ENCODE peak calls at places on chromosomes 12 and 14, in ten cellular contexts. P, E, X, Y, N, F, J, T, W and A are unnamed samples.
A peak's percentile ranks its signal among the peaks of the same experiment; 100 is the strongest.

GRCh38 chr12:66629138-66629880 is 49.6 kb downstream of the GRIP1 start:
- DNase-seq in T (peak; percentile 62), E (no peak), J (no peak), P (no peak), X (no peak), Y (no peak), W (no peak), N (no peak), F (no peak), A (no peak)

GRCh38 chr12:124700810-124701594 is 133.6 kb upstream of the NCOR2 start:
- DNase-seq in X (no peak), J (no peak), T (no peak), F (no peak), W (peak; percentile 68), Y (peak; percentile 39), E (no peak), P (no peak), N (no peak), A (no peak)

GRCh38 chr12:124236651-124237050 is 58.2 kb upstream of the RFLNA start:
- DNase-seq in F (peak; percentile 10), X (no peak), T (no peak), J (no peak), Y (no peak), E (peak; percentile 37), P (no peak), W (no peak), N (no peak), A (no peak)

GRCh38 chr12:26891704-26892103 is 46.1 kb downstream of the INTS13 start:
- DNase-seq in P (no peak), F (no peak), T (no peak), E (no peak), J (no peak), N (no peak), X (no peak), Y (no peak), W (no peak), A (no peak)

GRCh38 chr12:54593135-54593534 is 4.7 kb upstream of the PPP1R1A start:
- DNase-seq in P (no peak), F (no peak), W (no peak), T (no peak), X (no peak), N (no peak), Y (no peak), J (no peak), E (no peak), A (no peak)

GRCh38 chr14:21917699-21918436 is 244.2 kb upstream of the OR4E1 start:
- DNase-seq in X (peak; percentile 79), W (peak; percentile 53), P (no peak), J (peak; percentile 73), T (peak; percentile 56), N (no peak), F (peak; percentile 31), E (peak; percentile 28), Y (peak; percentile 83), A (peak; percentile 31)

GRCh38 chr12:62683724-62684501 is 217.3 kb downstream of the MON2 start:
- DNase-seq in F (no peak), E (peak; percentile 17), T (no peak), X (no peak), P (peak; percentile 87), W (no peak), N (no peak), J (no peak), Y (peak; percentile 27), A (no peak)

GRCh38 chr14:103879570-103880333 is 32.4 kb upstream of the PPP1R13B start:
- DNase-seq in Y (peak; percentile 65), N (no peak), P (no peak), J (no peak), T (peak; percentile 97), X (no peak), F (no peak), E (peak; percentile 84), W (peak; percentile 91), A (peak; percentile 81)

GRCh38 chr12:47033081-47033480 is 46.3 kb upstream of the PCED1B start:
- DNase-seq in T (no peak), W (no peak), J (no peak), P (peak; percentile 82), Y (peak; percentile 27), F (no peak), E (peak; percentile 20), N (no peak), X (no peak), A (peak; percentile 41)

GRCh38 chr14:91780452-91780851 is 48.6 kb upstream of the CATSPERB start:
- DNase-seq in J (no peak), E (no peak), N (no peak), F (no peak), X (no peak), Y (no peak), P (no peak), W (no peak), T (peak; percentile 45), A (no peak)

GRCh38 chr12:47820631-47821345 is 1.1 kb upstream of the HDAC7 start:
- DNase-seq in Y (peak; percentile 92), F (peak; percentile 62), P (peak; percentile 97), X (no peak), E (peak; percentile 74), W (peak; percentile 72), J (no peak), N (no peak), T (peak; percentile 88), A (peak; percentile 83)

GRCh38 chr12:58915634-58916033 is 4.7 kb downstream of the LRIG3 start:
- DNase-seq in T (no peak), N (no peak), X (no peak), E (peak; percentile 66), Y (no peak), J (no peak), F (no peak), W (peak; percentile 40), P (peak; percentile 90), A (peak; percentile 52)

GRCh38 chr12:90368081-90368480 is 586.9 kb downstream of the CCER1 start:
- DNase-seq in J (no peak), Y (no peak), P (no peak), F (no peak), W (no peak), X (no peak), E (no peak), N (no peak), T (no peak), A (no peak)

GRCh38 chr12:6838854-6839253 is 1.9 kb upstream of the GNB3 start:
- DNase-seq in P (no peak), X (no peak), W (no peak), Y (no peak), J (no peak), T (no peak), E (no peak), N (no peak), F (no peak), A (no peak)

DNA sequence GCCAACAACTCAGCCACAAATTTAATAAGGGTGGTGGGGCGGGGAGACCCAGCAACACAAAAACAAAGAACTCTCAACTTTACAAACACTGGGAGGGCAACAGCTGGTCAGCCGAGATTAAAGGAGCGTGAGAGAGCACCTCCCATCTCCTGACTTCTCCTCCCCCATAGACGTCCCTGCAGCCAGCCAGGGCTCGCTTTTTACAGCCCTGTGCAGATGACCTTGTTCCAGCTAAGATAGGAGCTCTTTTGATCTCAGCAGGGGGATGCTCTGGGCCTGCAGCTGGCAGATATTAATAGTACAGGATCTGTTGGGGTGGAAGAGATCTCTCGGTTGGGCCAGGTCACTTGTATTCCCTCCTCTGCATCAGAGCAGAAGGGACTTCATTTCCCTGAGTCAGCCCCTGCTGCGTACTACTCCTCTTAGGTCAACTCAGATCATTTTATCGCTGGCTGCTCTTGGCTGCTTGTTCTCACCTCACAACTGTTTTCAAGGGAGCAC is 475.8 kb downstream of the RAD51B start:
- DNase-seq in Y (no peak), X (no peak), J (no peak), W (no peak), N (peak; percentile 75), T (peak; percentile 98), E (peak; percentile 31), F (peak; percentile 15), P (no peak), A (no peak)
- H3K27ac ChIP-seq in Y (no peak overlapping the region), X (no peak overlapping the region), J (no peak overlapping the region), W (no peak overlapping the region), N (peak overlapping the region; percentile 33), T (peak overlapping the region; percentile 75), E (peak overlapping the region; percentile 1), F (peak overlapping the region; percentile 69), P (no peak overlapping the region), A (no peak overlapping the region)

DNA sequence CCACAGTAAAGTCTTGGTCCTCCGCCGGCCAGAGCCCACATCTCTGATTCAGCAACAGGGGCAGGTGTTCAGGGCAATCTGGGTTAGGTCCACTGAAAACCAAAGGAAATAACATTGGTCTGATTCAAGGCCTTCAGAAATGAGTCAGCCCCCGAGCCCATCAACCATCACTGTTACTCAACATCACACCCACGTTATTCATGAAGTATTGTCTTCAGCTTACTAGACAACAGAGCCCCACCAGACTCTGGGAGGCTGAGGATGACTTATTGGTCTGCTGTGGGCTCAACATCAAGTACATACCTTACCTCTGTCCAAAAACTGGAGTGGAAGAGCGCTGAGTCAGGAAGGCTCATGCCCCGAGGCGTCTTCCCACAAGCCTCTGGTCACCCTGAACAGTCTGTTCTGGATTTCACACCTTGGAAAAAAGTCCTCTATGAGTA is 97.5 kb downstream of the ZFP36L1 start:
- DNase-seq in Y (no peak), E (no peak), J (no peak), W (no peak), F (peak; percentile 91), P (peak; percentile 77), N (no peak), X (peak; percentile 50), T (peak; percentile 43), A (no peak)
- TF ChIP-seq POLR2AphosphoS5 in Y (no peak), E (no peak), J (no peak), W (no peak), F (peak; percentile 54), P (peak; percentile 15), N (no peak), X (no peak), T (no peak), A (no peak)

DNA sequence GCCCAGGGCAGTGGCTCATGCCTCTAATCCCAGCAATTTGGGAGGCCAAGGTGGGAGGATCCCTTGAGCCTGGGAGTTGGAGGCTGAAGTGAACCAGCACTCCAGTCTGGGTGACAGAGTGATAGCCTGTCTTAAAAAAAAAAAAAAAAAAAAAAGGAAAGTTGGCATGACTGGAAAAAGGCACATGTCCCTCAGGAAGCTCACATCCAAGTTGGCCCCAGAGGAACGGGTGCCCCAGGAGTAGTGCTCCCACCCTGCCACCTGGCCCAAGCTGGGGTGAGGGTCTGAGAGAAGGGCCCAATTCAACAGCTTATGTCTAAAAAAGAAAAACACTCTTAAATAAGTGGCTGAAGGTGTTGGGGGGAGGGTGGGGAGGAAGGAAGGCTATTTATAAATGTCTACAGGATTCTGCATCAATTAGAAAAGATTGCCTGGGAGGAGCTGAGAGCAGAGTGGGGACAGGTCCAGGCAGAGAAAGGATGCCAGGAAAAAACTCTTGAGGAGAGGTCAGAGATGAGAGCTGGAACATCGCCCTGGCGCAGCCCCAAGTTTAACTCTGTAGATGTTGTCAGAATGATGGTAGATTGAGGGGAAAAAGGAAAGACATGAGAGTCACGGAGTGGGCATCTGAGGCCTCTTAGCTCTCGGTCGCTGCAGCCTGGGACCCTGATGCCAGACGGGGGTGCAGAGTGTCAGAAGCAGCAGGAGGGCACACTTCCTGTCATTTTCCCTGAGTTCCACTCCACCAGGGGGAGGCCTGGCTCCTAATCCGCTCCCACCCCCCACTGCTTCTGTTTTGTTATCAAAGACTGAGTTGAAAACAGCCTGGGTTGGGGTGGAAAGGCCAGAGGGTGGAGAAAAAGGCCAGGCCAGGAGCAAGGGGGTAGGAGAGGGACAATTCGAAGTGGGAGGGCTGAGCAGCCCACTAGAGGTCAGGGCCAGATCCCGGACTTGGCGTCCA is 7.3 kb downstream of the SPRYD3 start:
- DNase-seq in E (peak; percentile 60), X (no peak), N (no peak), J (no peak), T (no peak), W (no peak), F (no peak), P (peak; percentile 95), Y (no peak), A (no peak)
- H3K27ac ChIP-seq in E (peak overlapping the region; percentile 67), X (no peak overlapping the region), N (peak overlapping the region; percentile 77), J (no peak overlapping the region), T (no peak overlapping the region), W (peak overlapping the region; percentile 66), F (no peak overlapping the region), P (peak overlapping the region; percentile 83), Y (no peak overlapping the region), A (peak overlapping the region; percentile 60)

GRCh38 chr12:69933115-69933552 is 108.1 kb downstream of the MYRFL start:
- DNase-seq in X (no peak), W (no peak), E (no peak), Y (peak; percentile 89), N (no peak), T (no peak), F (no peak), J (no peak), P (no peak), A (no peak)
- TF ChIP-seq POLR2AphosphoS5 in X (no peak), W (no peak), E (no peak), Y (no peak), N (no peak), T (no peak), F (no peak), J (no peak), P (no peak), A (no peak)